ENCODE peak calls at places on chromosomes 13 and 19, in nine cellular contexts. W is mesothelial cell of epicardium; N is coronary artery; K is ovary; U is RWPE1; A is foreskin fibroblast; Q is fibroblast of pulmonary artery; M is lower lobe of right lung; E is CD8-positive, alpha-beta T cell. T is an unnamed sample.

GRCh38 chr19:32240316-32240715 is 105.1 kb upstream of the ZNF507 start:
- DNase-seq in W (no peak), N (no peak), K (no peak), U (no peak), A (no peak), Q (no peak), M (no peak), E (no peak), T (no peak)

GRCh38 chr13:110666255-110666533 is 39.7 kb downstream of the CARS2 start:
- DNase-seq in W (peak), N (no peak), K (no peak), U (no peak), A (no peak), Q (no peak), M (no peak), E (no peak), T (no peak)

GRCh38 chr13:76000131-76000530 is 364.0 kb downstream of the LMO7 start:
- DNase-seq in W (no peak), N (no peak), K (no peak), U (no peak), A (no peak), Q (no peak), M (no peak), E (no peak), T (no peak)

GRCh38 chr19:41323430-41324125 is 13.6 kb downstream of the CCDC97 start:
- DNase-seq in W (no peak), N (peak), K (peak), U (peak), A (peak), Q (peak), M (no peak), E (no peak), T (no peak)

GRCh38 chr19:41366089-41366488 is 2.1 kb upstream of the B9D2 start:
- DNase-seq in W (no peak), N (no peak), K (no peak), U (no peak), A (no peak), Q (no peak), M (no peak), E (no peak), T (no peak)

GRCh38 chr19:3129112-3129511 is 6.7 kb upstream of the GNA15 start:
- DNase-seq in W (no peak), N (no peak), K (no peak), U (no peak), A (peak), Q (peak), M (no peak), E (no peak), T (no peak)

GRCh38 chr13:29562762-29563161 is 32.7 kb downstream of the SLC7A1 start:
- DNase-seq in W (no peak), N (no peak), K (no peak), U (no peak), A (no peak), Q (no peak), M (no peak), E (no peak), T (no peak)

GRCh38 chr13:61685683-61686013 is 270.0 kb upstream of the PCDH20 start:
- DNase-seq in W (no peak), N (no peak), K (no peak), U (no peak), A (no peak), Q (peak), M (no peak), E (no peak), T (no peak)

GRCh38 chr13:76677047-76677446 is 209.2 kb downstream of the KCTD12 start:
- DNase-seq in W (no peak), N (no peak), K (no peak), U (no peak), A (peak), Q (peak), M (no peak), E (no peak), T (no peak)

GRCh38 chr13:49858183-49858856 is 65.8 kb upstream of the KPNA3 start:
- DNase-seq in W (no peak), N (no peak), K (no peak), U (peak), A (peak), Q (peak), M (no peak), E (no peak), T (no peak)

GRCh38 chr13:113080901-113081521 is 24.6 kb upstream of the F7 start:
- DNase-seq in W (no peak), N (no peak), K (no peak), U (no peak), A (no peak), Q (no peak), M (no peak), E (no peak), T (no peak)

GRCh38 chr13:63481334-63481733 is 2065.7 kb upstream of the PCDH20 start:
- DNase-seq in W (no peak), N (no peak), K (no peak), U (no peak), A (no peak), Q (peak), M (no peak), E (no peak), T (no peak)

GRCh38 chr19:39506944-39507714 is 7.8 kb upstream of the SELENOV start:
- DNase-seq in W (peak), N (no peak), K (peak), U (peak), A (peak), Q (peak), M (no peak), E (peak), T (peak)

GRCh38 chr13:99859178-99860177 is 112.1 kb downstream of the ZIC5 start:
- DNase-seq in W (no peak), N (no peak), K (no peak), U (no peak), A (no peak), Q (no peak), M (no peak), E (peak), T (no peak)

GRCh38 chr19:32615569-32615968 is 34.6 kb downstream of the PDCD5 start:
- DNase-seq in W (no peak), N (no peak), K (no peak), U (no peak), A (no peak), Q (no peak), M (peak), E (no peak), T (no peak)

GRCh38 chr19:51256053-51256682 is 5.3 kb downstream of the SIGLECL1 start:
- DNase-seq in W (no peak), N (no peak), K (no peak), U (no peak), A (no peak), Q (no peak), M (no peak), E (no peak), T (no peak)

GRCh38 chr13:53920916-53921315 is 892.3 kb downstream of the OLFM4 start:
- DNase-seq in W (no peak), N (no peak), K (no peak), U (no peak), A (no peak), Q (no peak), M (peak), E (no peak), T (no peak)

GRCh38 chr13:43303040-43303729 is 279.8 kb downstream of the DNAJC15 start:
- DNase-seq in W (peak), N (no peak), K (peak), U (peak), A (peak), Q (peak), M (no peak), E (no peak), T (no peak)

GRCh38 chr19:35139618-35139943 is 957 bp downstream of the FXYD1 start:
- DNase-seq in W (no peak), N (no peak), K (no peak), U (no peak), A (no peak), Q (no peak), M (no peak), E (no peak), T (no peak)

GRCh38 chr13:94351292-94352000 is 128.0 kb downstream of the DCT start:
- DNase-seq in W (no peak), N (no peak), K (no peak), U (no peak), A (peak), Q (peak), M (no peak), E (no peak), T (no peak)

GRCh38 chr19:37933965-37934364 is 27.0 kb downstream of the SIPA1L3 start:
- DNase-seq in W (no peak), N (no peak), K (no peak), U (peak), A (no peak), Q (peak), M (no peak), E (no peak), T (no peak)

GRCh38 chr19:55258476-55258827 is 365 bp downstream of the PPP6R1 start:
- DNase-seq in W (no peak), N (no peak), K (no peak), U (no peak), A (no peak), Q (peak), M (peak), E (no peak), T (no peak)

GRCh38 chr19:4198467-4199126 is 16.1 kb downstream of the ANKRD24 start:
- DNase-seq in W (no peak), N (no peak), K (no peak), U (no peak), A (no peak), Q (no peak), M (no peak), E (no peak), T (no peak)

GRCh38 chr13:89407357-89407756 is 1736.2 kb downstream of the SLITRK5 start:
- DNase-seq in W (no peak), N (no peak), K (no peak), U (no peak), A (no peak), Q (no peak), M (no peak), E (no peak), T (no peak)

GRCh38 chr19:33971073-33971472 is 174.4 kb downstream of the KCTD15 start:
- DNase-seq in W (no peak), N (no peak), K (no peak), U (no peak), A (no peak), Q (no peak), M (no peak), E (no peak), T (no peak)

GRCh38 chr19:18503971-18504885 is 17.6 kb downstream of the ELL start:
- DNase-seq in W (no peak), N (no peak), K (no peak), U (no peak), A (no peak), Q (no peak), M (no peak), E (no peak), T (no peak)

GRCh38 chr13:113411216-113412023 is 41.9 kb downstream of the ADPRHL1 start:
- DNase-seq in W (no peak), N (peak), K (no peak), U (peak), A (peak), Q (peak), M (peak), E (no peak), T (no peak)

GRCh38 chr13:48653074-48654054 is at the start of gene CYSLTR2:
- DNase-seq in W (no peak), N (no peak), K (no peak), U (no peak), A (no peak), Q (peak), M (no peak), E (no peak), T (no peak)

GRCh38 chr19:48394331-48395169 is 1.1 kb downstream of the GRIN2D start:
- DNase-seq in W (no peak), N (no peak), K (no peak), U (no peak), A (no peak), Q (no peak), M (no peak), E (no peak), T (no peak)

GRCh38 chr19:2475018-2475701 is 767 bp upstream of the GADD45B start:
- DNase-seq in W (peak), N (peak), K (peak), U (no peak), A (peak), Q (peak), M (peak), E (peak), T (no peak)

GRCh38 chr13:83618966-83619365 is 263.3 kb downstream of the SLITRK1 start:
- DNase-seq in W (no peak), N (no peak), K (no peak), U (peak), A (peak), Q (peak), M (no peak), E (no peak), T (no peak)

GRCh38 chr13:24063281-24063851 is 97.2 kb upstream of the SPATA13 start:
- DNase-seq in W (no peak), N (no peak), K (peak), U (no peak), A (no peak), Q (peak), M (no peak), E (no peak), T (no peak)

DNA sequence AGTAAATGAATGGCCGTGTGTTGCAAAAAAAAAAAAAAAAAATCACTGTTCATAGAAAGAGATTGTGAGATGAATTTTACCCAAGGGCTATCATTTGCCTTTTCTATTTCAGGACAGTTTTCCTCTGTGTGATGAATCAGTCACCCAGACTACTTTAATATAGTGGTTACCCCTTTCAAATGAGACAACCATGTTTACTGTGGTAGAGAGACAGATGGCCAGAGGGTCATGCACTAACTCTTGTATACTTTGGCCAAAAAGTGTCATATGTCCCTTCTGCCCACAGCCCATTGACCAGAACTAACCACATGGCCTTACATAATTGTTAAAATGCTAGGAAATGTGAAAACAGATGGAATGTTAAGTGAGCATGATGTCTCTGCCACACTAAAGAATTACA is 498.7 kb downstream of the DACH1 start:
- DNase-seq in W (no peak), N (no peak), K (no peak), U (no peak), A (no peak), Q (no peak), M (no peak), E (no peak), T (no peak)
- TF ChIP-seq CTCF in W (no peak), N (no peak), K (no peak), U (no peak), A (no peak), Q (no peak), M (no peak), E (no peak), T (no peak)

DNA sequence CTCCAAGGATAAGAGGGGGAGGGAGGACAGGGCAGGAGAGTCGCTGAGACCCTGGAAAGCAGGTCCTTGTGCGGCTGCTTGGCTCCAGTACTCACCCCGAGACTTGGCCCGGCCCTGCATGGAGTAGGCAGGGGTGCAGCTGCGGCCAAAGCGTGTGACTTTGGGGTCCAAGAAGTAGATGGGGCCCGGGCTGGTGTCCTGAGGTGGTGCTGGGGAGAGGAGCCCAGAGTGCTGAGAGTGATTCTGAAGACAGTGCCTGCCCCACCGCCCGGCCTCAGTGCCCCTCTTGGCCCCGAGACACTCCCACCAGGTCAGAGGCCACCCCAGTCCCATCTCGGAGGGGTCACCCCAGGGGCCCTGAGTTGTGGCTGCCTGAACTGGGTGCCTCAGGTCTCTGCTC is 6.7 kb upstream of the SHC2 start:
- DNase-seq in W (no peak), N (no peak), K (no peak), U (no peak), A (no peak), Q (no peak), M (no peak), E (no peak), T (no peak)
- TF ChIP-seq CTCF in W (no peak), N (no peak), K (no peak), U (no peak), A (no peak), Q (no peak), M (no peak), E (no peak), T (no peak)

DNA sequence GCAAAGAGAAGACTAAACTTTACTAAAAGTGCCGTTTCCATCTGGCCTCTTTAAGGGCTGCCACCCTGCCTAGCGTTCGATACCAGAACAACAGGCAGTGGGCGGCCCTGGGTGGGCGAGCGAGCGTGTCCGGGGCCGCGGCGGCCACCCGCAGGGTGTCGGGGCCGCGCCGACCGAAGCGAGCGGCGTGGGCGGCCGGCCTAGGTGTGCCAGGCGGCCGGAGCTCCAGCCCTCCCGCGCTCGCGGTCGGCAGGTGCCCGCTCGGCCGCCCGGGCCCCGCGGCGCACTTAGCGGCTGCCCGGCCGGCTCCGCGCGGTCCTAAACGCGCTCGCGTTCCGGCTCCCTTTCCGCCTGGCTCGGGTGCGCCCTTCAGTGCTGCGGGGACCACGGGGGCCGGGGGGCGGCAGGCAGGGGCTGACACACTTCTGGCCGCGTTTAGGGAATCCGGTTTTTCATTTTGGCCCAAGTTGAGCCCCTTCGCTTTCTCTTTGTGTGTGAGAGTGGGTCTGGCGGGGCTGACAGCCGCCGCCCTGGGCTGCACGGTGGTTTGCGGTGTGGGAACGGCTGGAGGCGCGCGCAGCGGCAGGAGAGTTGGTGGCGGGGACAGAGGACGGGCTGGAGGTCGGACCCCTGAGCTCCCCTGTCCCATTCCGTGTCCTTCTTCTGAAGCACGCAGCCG is 2.9 kb downstream of the FGF9 start:
- DNase-seq in W (no peak), N (no peak), K (no peak), U (peak), A (peak), Q (peak), M (peak), E (no peak), T (no peak)
- TF ChIP-seq CTCF in W (no peak), N (no peak), K (no peak), U (no peak), A (no peak), Q (no peak), M (no peak), E (peak), T (peak)

DNA sequence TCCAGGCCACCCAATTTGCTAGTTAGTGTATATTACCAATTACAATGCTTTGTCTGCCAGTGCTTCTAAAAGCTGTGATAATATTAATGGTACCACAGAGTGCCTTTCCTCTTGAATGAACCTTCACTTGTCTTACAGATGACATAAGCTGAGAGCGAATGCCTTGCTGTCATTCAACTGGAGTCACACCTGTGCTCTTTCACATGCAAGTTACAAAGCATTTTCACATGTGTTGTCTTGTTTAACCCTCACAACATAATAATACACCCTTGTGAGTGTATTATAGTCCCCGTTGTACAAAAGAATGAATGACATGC is 239.8 kb upstream of the HTR2A start:
- DNase-seq in W (no peak), N (no peak), K (no peak), U (no peak), A (no peak), Q (no peak), M (no peak), E (no peak), T (no peak)
- TF ChIP-seq CTCF in W (no peak), N (no peak), K (no peak), U (no peak), A (no peak), Q (no peak), M (no peak), E (no peak), T (no peak)